ENCODE peak calls at places on chromosomes 13 and 19, in four cellular contexts. R, D, N and P are unnamed samples.

GRCh38 chr13:41028051-41028450 is 8.9 kb upstream of the ELF1 start:
- DNase-seq in D (no peak), N (peak; percentile 60), R (no peak), P (no peak)

GRCh38 chr19:10102787-10103236 is 334 bp upstream of the ANGPTL6 start:
- DNase-seq in N (no peak), R (no peak), D (no peak), P (no peak)

GRCh38 chr19:48962029-48962848 is 2.9 kb upstream of the FTL start:
- DNase-seq in N (peak; percentile 54), D (no peak), R (peak; percentile 42), P (no peak)

GRCh38 chr19:42129399-42130253 is 2.6 kb downstream of the POU2F2 start:
- DNase-seq in R (no peak), N (peak; percentile 54), D (no peak), P (no peak)

GRCh38 chr13:91145806-91146205 is 201.7 kb upstream of the MIR17HG start:
- DNase-seq in R (no peak), D (no peak), N (no peak), P (no peak)

GRCh38 chr13:31943591-31943990 is 88.0 kb upstream of the FRY start:
- DNase-seq in N (no peak), R (no peak), D (no peak), P (no peak)

GRCh38 chr13:97853550-97853949 is 99.9 kb upstream of the IPO5 start:
- DNase-seq in N (peak; percentile 49), D (no peak), R (no peak), P (no peak)

GRCh38 chr13:111584101-111584500 is 263.7 kb downstream of the TEX29 start:
- DNase-seq in D (no peak), N (no peak), R (no peak), P (no peak)

GRCh38 chr13:21237081-21237480 is 60.6 kb downstream of the MRPL57 start:
- DNase-seq in D (no peak), N (no peak), R (no peak), P (no peak)

GRCh38 chr13:61094865-61095264 is 320.8 kb downstream of the PCDH20 start:
- DNase-seq in D (no peak), R (no peak), N (no peak), P (no peak)